ENCODE peak calls at places on chromosome 3, in nine cellular contexts. One of them, this sample, is unnamed.

GRCh38 chr3:182725372-182726251 is 67.7 kb upstream of the ATP11B start:
- DNase-seq in Caki2: no peak
- DNase-seq in cardiac fibroblast: peak; percentile 26
- DNase-seq in stimulated activated CD4-positive, alpha-beta T cell treated with anti-CD3 and anti-CD28 coated beads, Interleukin-2, amount 100 ng/mL, for 48 hours: no peak
- DNase-seq in mesothelial cell of epicardium: no peak
- DNase-seq in amniotic stem cell: no peak
- DNase-seq in WTC11: no peak
- DNase-seq in RPMI7951: no peak
- DNase-seq in iPS-NIHi11: peak; percentile 22
- DNase-seq in this sample: no peak

GRCh38 chr3:40660554-40660953 is 135.8 kb downstream of the ZNF621 start:
- DNase-seq in Caki2: no peak
- DNase-seq in cardiac fibroblast: no peak
- DNase-seq in stimulated activated CD4-positive, alpha-beta T cell treated with anti-CD3 and anti-CD28 coated beads, Interleukin-2, amount 100 ng/mL, for 48 hours: no peak
- DNase-seq in mesothelial cell of epicardium: no peak
- DNase-seq in amniotic stem cell: no peak
- DNase-seq in WTC11: no peak
- DNase-seq in RPMI7951: no peak
- DNase-seq in iPS-NIHi11: no peak
- DNase-seq in this sample: no peak

GRCh38 chr3:101179637-101180036 is 140.7 kb downstream of the IMPG2 start:
- DNase-seq in Caki2: no peak
- DNase-seq in cardiac fibroblast: peak; percentile 65
- DNase-seq in stimulated activated CD4-positive, alpha-beta T cell treated with anti-CD3 and anti-CD28 coated beads, Interleukin-2, amount 100 ng/mL, for 48 hours: no peak
- DNase-seq in mesothelial cell of epicardium: no peak
- DNase-seq in amniotic stem cell: no peak
- DNase-seq in WTC11: no peak
- DNase-seq in RPMI7951: peak; percentile 21
- DNase-seq in iPS-NIHi11: no peak
- DNase-seq in this sample: peak; percentile 14

GRCh38 chr3:196654006-196654405 is 14.5 kb downstream of the NRROS start:
- DNase-seq in Caki2: no peak
- DNase-seq in cardiac fibroblast: no peak
- DNase-seq in stimulated activated CD4-positive, alpha-beta T cell treated with anti-CD3 and anti-CD28 coated beads, Interleukin-2, amount 100 ng/mL, for 48 hours: no peak
- DNase-seq in mesothelial cell of epicardium: no peak
- DNase-seq in amniotic stem cell: no peak
- DNase-seq in WTC11: no peak
- DNase-seq in RPMI7951: no peak
- DNase-seq in iPS-NIHi11: no peak
- DNase-seq in this sample: no peak

GRCh38 chr3:44845528-44846520 is 15.9 kb upstream of the TMEM42 start:
- DNase-seq in Caki2: no peak
- DNase-seq in cardiac fibroblast: peak; percentile 95
- DNase-seq in stimulated activated CD4-positive, alpha-beta T cell treated with anti-CD3 and anti-CD28 coated beads, Interleukin-2, amount 100 ng/mL, for 48 hours: no peak
- DNase-seq in mesothelial cell of epicardium: peak; percentile 30
- DNase-seq in amniotic stem cell: no peak
- DNase-seq in WTC11: no peak
- DNase-seq in RPMI7951: no peak
- DNase-seq in iPS-NIHi11: no peak
- DNase-seq in this sample: no peak

GRCh38 chr3:57805674-57806073 is 49.6 kb downstream of the SLMAP start:
- DNase-seq in Caki2: peak; percentile 87
- DNase-seq in cardiac fibroblast: peak; percentile 58
- DNase-seq in stimulated activated CD4-positive, alpha-beta T cell treated with anti-CD3 and anti-CD28 coated beads, Interleukin-2, amount 100 ng/mL, for 48 hours: no peak
- DNase-seq in mesothelial cell of epicardium: no peak
- DNase-seq in amniotic stem cell: peak; percentile 38
- DNase-seq in WTC11: no peak
- DNase-seq in RPMI7951: peak; percentile 80
- DNase-seq in iPS-NIHi11: peak; percentile 38
- DNase-seq in this sample: peak; percentile 80

GRCh38 chr3:136819784-136820640 is 1.1 kb downstream of the SLC35G2 start:
- DNase-seq in Caki2: peak; percentile 70
- DNase-seq in cardiac fibroblast: peak; percentile 70
- DNase-seq in stimulated activated CD4-positive, alpha-beta T cell treated with anti-CD3 and anti-CD28 coated beads, Interleukin-2, amount 100 ng/mL, for 48 hours: no peak
- DNase-seq in mesothelial cell of epicardium: peak; percentile 22
- DNase-seq in amniotic stem cell: peak; percentile 29
- DNase-seq in WTC11: peak; percentile 72
- DNase-seq in RPMI7951: peak; percentile 70
- DNase-seq in iPS-NIHi11: peak; percentile 66
- DNase-seq in this sample: no peak

GRCh38 chr3:99248913-99249312 is 347.4 kb upstream of the DCBLD2 start:
- DNase-seq in Caki2: no peak
- DNase-seq in cardiac fibroblast: peak; percentile 21
- DNase-seq in stimulated activated CD4-positive, alpha-beta T cell treated with anti-CD3 and anti-CD28 coated beads, Interleukin-2, amount 100 ng/mL, for 48 hours: no peak
- DNase-seq in mesothelial cell of epicardium: no peak
- DNase-seq in amniotic stem cell: no peak
- DNase-seq in WTC11: no peak
- DNase-seq in RPMI7951: no peak
- DNase-seq in iPS-NIHi11: no peak
- DNase-seq in this sample: no peak

GRCh38 chr3:11244131-11244677 is 28.0 kb upstream of the ATG7 start:
- DNase-seq in Caki2: no peak
- DNase-seq in cardiac fibroblast: peak; percentile 42
- DNase-seq in stimulated activated CD4-positive, alpha-beta T cell treated with anti-CD3 and anti-CD28 coated beads, Interleukin-2, amount 100 ng/mL, for 48 hours: no peak
- DNase-seq in mesothelial cell of epicardium: no peak
- DNase-seq in amniotic stem cell: no peak
- DNase-seq in WTC11: no peak
- DNase-seq in RPMI7951: peak; percentile 45
- DNase-seq in iPS-NIHi11: no peak
- DNase-seq in this sample: no peak